ENCODE peak calls at places on chromosomes 5 and 9, in eight cellular contexts. One of them, this sample, is unnamed.

GRCh38 chr5:61010759-61011460 is 65.9 kb downstream of the NDUFAF2 start:
- DNase-seq in astrocyte: no peak
- DNase-seq in fibroblast of lung: no peak
- DNase-seq in mammary epithelial cell: no peak
- DNase-seq in hepatocyte: no peak
- DNase-seq in GM23338: peak; percentile 81
- DNase-seq in endothelial cell of umbilical vein: no peak
- DNase-seq in PC-9: no peak
- DNase-seq in this sample: peak; percentile 31

GRCh38 chr5:112689510-112689909 is 48.2 kb upstream of the APC start:
- DNase-seq in astrocyte: peak; percentile 62
- DNase-seq in hepatocyte: no peak
- DNase-seq in mammary epithelial cell: no peak
- DNase-seq in endothelial cell of umbilical vein: no peak
- DNase-seq in GM23338: no peak
- DNase-seq in PC-9: no peak
- DNase-seq in fibroblast of lung: peak; percentile 73
- DNase-seq in this sample: no peak

GRCh38 chr9:124110307-124110915 is 98.8 kb downstream of the LHX2 start:
- DNase-seq in endothelial cell of umbilical vein: peak; percentile 60
- DNase-seq in hepatocyte: peak; percentile 86
- DNase-seq in astrocyte: peak; percentile 51
- DNase-seq in GM23338: peak; percentile 88
- DNase-seq in fibroblast of lung: peak; percentile 58
- DNase-seq in mammary epithelial cell: peak; percentile 50
- DNase-seq in PC-9: peak; percentile 70
- DNase-seq in this sample: peak; percentile 91

GRCh38 chr5:1130218-1130946 is 18.5 kb upstream of the SLC12A7 start:
- DNase-seq in fibroblast of lung: no peak
- DNase-seq in astrocyte: no peak
- DNase-seq in mammary epithelial cell: no peak
- DNase-seq in GM23338: no peak
- DNase-seq in hepatocyte: peak; percentile 73
- DNase-seq in endothelial cell of umbilical vein: no peak
- DNase-seq in PC-9: peak; percentile 99
- DNase-seq in this sample: no peak

GRCh38 chr5:159339451-159339850 is 9.2 kb upstream of the IL12B start:
- DNase-seq in endothelial cell of umbilical vein: no peak
- DNase-seq in astrocyte: no peak
- DNase-seq in fibroblast of lung: no peak
- DNase-seq in mammary epithelial cell: peak; percentile 39
- DNase-seq in GM23338: no peak
- DNase-seq in PC-9: no peak
- DNase-seq in hepatocyte: no peak
- DNase-seq in this sample: no peak

GRCh38 chr9:111533099-111533785 is 8.3 kb downstream of the ZNF483 start:
- DNase-seq in endothelial cell of umbilical vein: no peak
- DNase-seq in GM23338: no peak
- DNase-seq in hepatocyte: no peak
- DNase-seq in PC-9: no peak
- DNase-seq in fibroblast of lung: peak; percentile 46
- DNase-seq in mammary epithelial cell: no peak
- DNase-seq in astrocyte: peak; percentile 42
- DNase-seq in this sample: no peak

GRCh38 chr5:4901305-4901751 is 238.8 kb upstream of the ADAMTS16 start:
- DNase-seq in fibroblast of lung: no peak
- DNase-seq in astrocyte: no peak
- DNase-seq in mammary epithelial cell: no peak
- DNase-seq in PC-9: no peak
- DNase-seq in endothelial cell of umbilical vein: no peak
- DNase-seq in hepatocyte: no peak
- DNase-seq in GM23338: no peak
- DNase-seq in this sample: no peak

GRCh38 chr9:104844710-104845109 is 80.8 kb downstream of the NIPSNAP3B start:
- DNase-seq in fibroblast of lung: no peak
- DNase-seq in mammary epithelial cell: no peak
- DNase-seq in GM23338: no peak
- DNase-seq in endothelial cell of umbilical vein: no peak
- DNase-seq in PC-9: no peak
- DNase-seq in astrocyte: no peak
- DNase-seq in hepatocyte: no peak
- DNase-seq in this sample: no peak

GRCh38 chr9:89226076-89226475 is 47.5 kb upstream of the SHC3 start:
- DNase-seq in astrocyte: peak; percentile 39
- DNase-seq in hepatocyte: peak; percentile 43
- DNase-seq in endothelial cell of umbilical vein: no peak
- DNase-seq in mammary epithelial cell: no peak
- DNase-seq in fibroblast of lung: peak; percentile 48
- DNase-seq in GM23338: peak; percentile 83
- DNase-seq in PC-9: no peak
- DNase-seq in this sample: peak; percentile 89

GRCh38 chr9:137721899-137722298 is 103.1 kb downstream of the EHMT1 start:
- DNase-seq in GM23338: no peak
- DNase-seq in mammary epithelial cell: no peak
- DNase-seq in fibroblast of lung: no peak
- DNase-seq in hepatocyte: no peak
- DNase-seq in endothelial cell of umbilical vein: no peak
- DNase-seq in astrocyte: no peak
- DNase-seq in PC-9: no peak
- DNase-seq in this sample: no peak

GRCh38 chr5:178739452-178740180 is 9.2 kb upstream of the ZNF354A start:
- DNase-seq in astrocyte: no peak
- DNase-seq in GM23338: no peak
- DNase-seq in endothelial cell of umbilical vein: no peak
- DNase-seq in mammary epithelial cell: peak; percentile 16
- DNase-seq in fibroblast of lung: no peak
- DNase-seq in hepatocyte: no peak
- DNase-seq in PC-9: no peak
- DNase-seq in this sample: no peak

GRCh38 chr5:147176422-147176821 is 58.4 kb upstream of the STK32A start:
- DNase-seq in hepatocyte: no peak
- DNase-seq in endothelial cell of umbilical vein: no peak
- DNase-seq in astrocyte: no peak
- DNase-seq in GM23338: no peak
- DNase-seq in fibroblast of lung: no peak
- DNase-seq in PC-9: no peak
- DNase-seq in mammary epithelial cell: no peak
- DNase-seq in this sample: no peak

GRCh38 chr9:32741706-32742105 is 41.6 kb upstream of the TMEM215 start:
- DNase-seq in PC-9: peak; percentile 42
- DNase-seq in fibroblast of lung: peak; percentile 55
- DNase-seq in hepatocyte: peak; percentile 36
- DNase-seq in GM23338: no peak
- DNase-seq in mammary epithelial cell: peak; percentile 55
- DNase-seq in astrocyte: peak; percentile 41
- DNase-seq in endothelial cell of umbilical vein: no peak
- DNase-seq in this sample: peak; percentile 52

GRCh38 chr5:75558972-75559632 is 47.4 kb downstream of the POLK start:
- DNase-seq in fibroblast of lung: no peak
- DNase-seq in hepatocyte: no peak
- DNase-seq in GM23338: no peak
- DNase-seq in mammary epithelial cell: no peak
- DNase-seq in PC-9: no peak
- DNase-seq in endothelial cell of umbilical vein: peak; percentile 94
- DNase-seq in astrocyte: no peak
- DNase-seq in this sample: no peak

GRCh38 chr5:77333451-77334123 is 123.1 kb downstream of the PDE8B start:
- DNase-seq in fibroblast of lung: no peak
- DNase-seq in endothelial cell of umbilical vein: no peak
- DNase-seq in astrocyte: no peak
- DNase-seq in mammary epithelial cell: no peak
- DNase-seq in GM23338: no peak
- DNase-seq in hepatocyte: no peak
- DNase-seq in PC-9: no peak
- DNase-seq in this sample: peak; percentile 13

GRCh38 chr9:99430301-99430700 is 208.2 kb downstream of the SEC61B start:
- DNase-seq in hepatocyte: no peak
- DNase-seq in GM23338: no peak
- DNase-seq in PC-9: no peak
- DNase-seq in astrocyte: peak; percentile 88
- DNase-seq in fibroblast of lung: peak; percentile 92
- DNase-seq in endothelial cell of umbilical vein: no peak
- DNase-seq in mammary epithelial cell: peak; percentile 38
- DNase-seq in this sample: no peak

GRCh38 chr5:188488-189481 is 2.5 kb upstream of the LRRC14B start:
- DNase-seq in hepatocyte: peak; percentile 92
- DNase-seq in mammary epithelial cell: peak; percentile 70
- DNase-seq in fibroblast of lung: peak; percentile 64
- DNase-seq in GM23338: peak; percentile 96
- DNase-seq in PC-9: peak; percentile 98
- DNase-seq in endothelial cell of umbilical vein: peak; percentile 76
- DNase-seq in astrocyte: peak; percentile 54
- DNase-seq in this sample: peak; percentile 92

GRCh38 chr9:105828596-105829213 is 134.4 kb downstream of the TMEM38B start:
- DNase-seq in fibroblast of lung: no peak
- DNase-seq in GM23338: no peak
- DNase-seq in PC-9: no peak
- DNase-seq in astrocyte: no peak
- DNase-seq in endothelial cell of umbilical vein: no peak
- DNase-seq in mammary epithelial cell: peak; percentile 71
- DNase-seq in hepatocyte: no peak
- DNase-seq in this sample: no peak

GRCh38 chr9:93097496-93098205 is 1.6 kb downstream of the CARD19 start:
- DNase-seq in fibroblast of lung: no peak
- DNase-seq in hepatocyte: no peak
- DNase-seq in astrocyte: no peak
- DNase-seq in mammary epithelial cell: no peak
- DNase-seq in GM23338: no peak
- DNase-seq in endothelial cell of umbilical vein: peak; percentile 15
- DNase-seq in PC-9: no peak
- DNase-seq in this sample: no peak

DNA sequence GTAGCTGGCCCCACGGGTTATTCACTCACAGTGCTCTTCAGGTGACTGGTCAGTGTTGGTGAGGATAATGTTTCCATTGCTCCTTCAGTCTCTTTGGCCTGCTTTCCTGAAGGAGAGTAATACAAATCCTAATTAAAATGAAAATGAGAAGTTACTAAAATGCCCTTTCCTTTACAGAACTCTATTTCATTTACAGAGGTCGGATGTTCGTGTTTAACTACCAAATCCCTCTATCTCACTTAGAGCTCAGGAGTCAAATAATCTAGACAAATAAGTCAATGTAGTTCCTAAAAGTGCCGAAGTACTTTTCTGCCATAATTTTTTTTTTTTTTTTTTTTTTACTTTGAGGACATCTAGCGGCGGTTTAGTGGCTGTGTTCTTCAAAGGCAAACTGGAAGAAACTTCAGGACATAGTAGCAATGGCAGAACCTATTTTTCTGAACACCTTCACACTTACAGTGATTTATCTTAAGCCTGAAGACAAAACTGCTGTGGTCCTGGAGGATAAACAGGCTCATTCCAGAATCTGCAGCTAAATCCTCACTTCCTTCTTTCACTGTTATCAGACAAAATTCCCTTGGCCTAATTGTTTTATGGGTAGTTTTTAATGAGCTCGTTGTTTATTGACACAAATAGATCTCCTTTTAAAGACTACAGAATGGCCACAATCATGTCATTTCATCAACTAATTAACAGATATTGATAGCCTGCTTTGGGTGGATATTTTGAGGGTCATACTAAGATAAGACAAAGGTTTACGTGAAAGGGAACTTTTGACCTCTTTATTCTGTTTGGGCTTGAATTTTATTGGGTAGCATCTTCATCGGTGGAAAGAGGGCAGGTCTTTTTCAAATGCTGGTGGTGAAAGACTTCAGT is 207.6 kb upstream of the DMRTA1 start:
- DNase-seq in hepatocyte: peak; percentile 53
- DNase-seq in GM23338: peak; percentile 48
- DNase-seq in PC-9: no peak
- DNase-seq in fibroblast of lung: peak; percentile 71
- DNase-seq in endothelial cell of umbilical vein: peak; percentile 65
- DNase-seq in astrocyte: peak; percentile 56
- DNase-seq in mammary epithelial cell: peak; percentile 71
- DNase-seq in this sample: peak; percentile 38
- TF ChIP-seq CTCF in hepatocyte: peak; percentile 47
- TF ChIP-seq CTCF in GM23338: peak; percentile 48
- TF ChIP-seq CTCF in PC-9: peak; percentile 52
- TF ChIP-seq CTCF in fibroblast of lung: peak; percentile 61
- TF ChIP-seq CTCF in endothelial cell of umbilical vein: peak; percentile 41
- TF ChIP-seq CTCF in astrocyte: peak; percentile 58
- TF ChIP-seq CTCF in mammary epithelial cell: peak; percentile 60
- TF ChIP-seq CTCF in this sample: peak; percentile 49

GRCh38 chr5:149647334-149647733 is 66.0 kb downstream of the ARHGEF37 start:
- DNase-seq in fibroblast of lung: no peak
- DNase-seq in hepatocyte: no peak
- DNase-seq in astrocyte: no peak
- DNase-seq in endothelial cell of umbilical vein: no peak
- DNase-seq in GM23338: no peak
- DNase-seq in mammary epithelial cell: no peak
- DNase-seq in PC-9: no peak
- DNase-seq in this sample: no peak

GRCh38 chr5:149644629-149645028 is 63.3 kb downstream of the ARHGEF37 start:
- DNase-seq in PC-9: no peak
- DNase-seq in endothelial cell of umbilical vein: no peak
- DNase-seq in hepatocyte: no peak
- DNase-seq in astrocyte: no peak
- DNase-seq in mammary epithelial cell: no peak
- DNase-seq in GM23338: no peak
- DNase-seq in fibroblast of lung: no peak
- DNase-seq in this sample: no peak

GRCh38 chr5:149645725-149646124 is 64.4 kb downstream of the ARHGEF37 start:
- DNase-seq in GM23338: no peak
- DNase-seq in fibroblast of lung: no peak
- DNase-seq in endothelial cell of umbilical vein: no peak
- DNase-seq in PC-9: no peak
- DNase-seq in mammary epithelial cell: no peak
- DNase-seq in hepatocyte: no peak
- DNase-seq in astrocyte: no peak
- DNase-seq in this sample: no peak

GRCh38 chr5:149645236-149645635 is 63.9 kb downstream of the ARHGEF37 start:
- DNase-seq in fibroblast of lung: no peak
- DNase-seq in mammary epithelial cell: no peak
- DNase-seq in PC-9: no peak
- DNase-seq in GM23338: no peak
- DNase-seq in hepatocyte: no peak
- DNase-seq in astrocyte: no peak
- DNase-seq in endothelial cell of umbilical vein: no peak
- DNase-seq in this sample: no peak

GRCh38 chr5:149646564-149646963 is 65.3 kb downstream of the ARHGEF37 start:
- DNase-seq in endothelial cell of umbilical vein: no peak
- DNase-seq in astrocyte: peak; percentile 14
- DNase-seq in fibroblast of lung: peak; percentile 33
- DNase-seq in hepatocyte: peak; percentile 27
- DNase-seq in GM23338: no peak
- DNase-seq in mammary epithelial cell: peak; percentile 53
- DNase-seq in PC-9: no peak
- DNase-seq in this sample: no peak
- H2AFZ ChIP-seq in endothelial cell of umbilical vein: no peak overlapping the region
- H2AFZ ChIP-seq in astrocyte: no peak overlapping the region
- H2AFZ ChIP-seq in fibroblast of lung: no peak overlapping the region
- H2AFZ ChIP-seq in hepatocyte: no peak overlapping the region
- H2AFZ ChIP-seq in GM23338: no peak overlapping the region
- H2AFZ ChIP-seq in mammary epithelial cell: no peak overlapping the region
- H2AFZ ChIP-seq in PC-9: no peak overlapping the region
- H2AFZ ChIP-seq in this sample: no peak overlapping the region

GRCh38 chr5:52787600-52788504 is at the start of the genes ITGA1 and PELO:
- DNase-seq in endothelial cell of umbilical vein: peak; percentile 77
- DNase-seq in PC-9: peak; percentile 65
- DNase-seq in GM23338: peak; percentile 86
- DNase-seq in hepatocyte: peak; percentile 81
- DNase-seq in fibroblast of lung: peak; percentile 76
- DNase-seq in astrocyte: peak; percentile 67
- DNase-seq in mammary epithelial cell: peak; percentile 69
- DNase-seq in this sample: peak; percentile 82
- TF ChIP-seq CTCF in endothelial cell of umbilical vein: peak; percentile 51
- TF ChIP-seq CTCF in PC-9: no peak
- TF ChIP-seq CTCF in GM23338: peak; percentile 66
- TF ChIP-seq CTCF in hepatocyte: peak; percentile 42
- TF ChIP-seq CTCF in fibroblast of lung: peak; percentile 24
- TF ChIP-seq CTCF in astrocyte: no peak
- TF ChIP-seq CTCF in mammary epithelial cell: peak; percentile 38
- TF ChIP-seq CTCF in this sample: peak; percentile 50

GRCh38 chr5:2523180-2523579 is 228.3 kb downstream of the IRX2 start:
- DNase-seq in fibroblast of lung: no peak
- DNase-seq in astrocyte: no peak
- DNase-seq in PC-9: no peak
- DNase-seq in GM23338: no peak
- DNase-seq in hepatocyte: no peak
- DNase-seq in mammary epithelial cell: no peak
- DNase-seq in endothelial cell of umbilical vein: no peak
- DNase-seq in this sample: no peak
- H2AFZ ChIP-seq in fibroblast of lung: no peak overlapping the region
- H2AFZ ChIP-seq in astrocyte: no peak overlapping the region
- H2AFZ ChIP-seq in PC-9: no peak overlapping the region
- H2AFZ ChIP-seq in GM23338: no peak overlapping the region
- H2AFZ ChIP-seq in hepatocyte: no peak overlapping the region
- H2AFZ ChIP-seq in mammary epithelial cell: no peak overlapping the region
- H2AFZ ChIP-seq in endothelial cell of umbilical vein: no peak overlapping the region
- H2AFZ ChIP-seq in this sample: no peak overlapping the region

This sample was measured in neural progenitor cell.